ENCODE peak calls at places on chromosomes 4 and X, in nine cellular contexts. T is tibial nerve, N is endothelial cell of umbilical vein, U is HCT116, S is uterus, P is heart left ventricle, C is A549, V is adrenal gland, L is body of pancreas. Y is an unnamed sample.

GRCh38 chr4:1628892-1629703 is 55.0 kb downstream of the FAM53A start:
- DNase-seq in P (peak; percentile 46), T (peak; percentile 80), V (peak; percentile 55), L (peak; percentile 74), U (peak; percentile 4), S (peak; percentile 58), C (peak; percentile 27), N (peak; percentile 22), Y (peak; percentile 32)

GRCh38 chr4:75232546-75232945 is 281.7 kb downstream of the RCHY1 start:
- DNase-seq in V (no peak), L (no peak), C (no peak), T (no peak), U (no peak), P (no peak), N (no peak), S (no peak), Y (no peak)

GRCh38 chrX:57070185-57070984 is 51.0 kb downstream of the SPIN2B start:
- DNase-seq in N (no peak), U (no peak), L (no peak), S (no peak), P (no peak), V (no peak), C (no peak), T (no peak), Y (no peak)

GRCh38 chr4:87251104-87251503 is 30.7 kb upstream of the KLHL8 start:
- DNase-seq in S (no peak), U (no peak), P (peak; percentile 27), V (peak; percentile 9), C (no peak), L (peak; percentile 60), T (no peak), N (peak; percentile 42), Y (no peak)

GRCh38 chrX:66677430-66677829 is 38.6 kb upstream of the EDA2R start:
- DNase-seq in P (no peak), L (no peak), C (no peak), S (no peak), U (no peak), V (no peak), N (peak; percentile 1), T (no peak), Y (no peak)

GRCh38 chr4:143511906-143512305 is 1.6 kb upstream of the SMARCA5 start:
- DNase-seq in N (no peak), U (no peak), S (no peak), C (no peak), V (no peak), T (no peak), L (no peak), P (no peak), Y (no peak)

GRCh38 chr4:53813991-53814390 is 222.7 kb upstream of the LNX1 start:
- DNase-seq in U (no peak), S (no peak), P (no peak), L (no peak), T (no peak), V (no peak), N (no peak), C (no peak), Y (no peak)

GRCh38 chrX:130775849-130776248 is 127.2 kb downstream of the ENOX2 start:
- DNase-seq in S (no peak), U (no peak), V (no peak), N (no peak), C (no peak), L (no peak), P (no peak), T (no peak), Y (no peak)

GRCh38 chr4:73729534-73730165 is 10.7 kb upstream of the CXCL8 start:
- DNase-seq in U (peak; percentile 54), T (peak; percentile 81), L (peak; percentile 77), S (peak; percentile 48), P (peak; percentile 46), V (peak; percentile 61), C (peak; percentile 71), N (peak; percentile 85), Y (peak; percentile 45)

GRCh38 chr4:83093060-83093640 is 21.4 kb downstream of the PLAC8 start:
- DNase-seq in V (no peak), N (no peak), U (no peak), P (no peak), L (no peak), T (no peak), S (no peak), C (no peak), Y (no peak)

GRCh38 chrX:50704360-50704759 is 109.6 kb downstream of the SHROOM4 start:
- DNase-seq in T (no peak), V (no peak), L (no peak), U (no peak), S (no peak), N (no peak), P (no peak), C (no peak), Y (no peak)

GRCh38 chr4:54091637-54092404 is 8.1 kb upstream of the GSX2 start:
- DNase-seq in U (no peak), C (peak; percentile 68), P (peak; percentile 71), N (peak; percentile 81), S (peak; percentile 68), L (peak; percentile 70), V (peak; percentile 79), T (peak; percentile 59), Y (peak; percentile 51)

GRCh38 chrX:40054793-40055192 is 43.0 kb downstream of the BCOR start:
- DNase-seq in U (no peak), V (no peak), S (no peak), N (peak; percentile 6), T (no peak), P (no peak), C (no peak), L (no peak), Y (no peak)

GRCh38 chrX:149230689-149231088 is 274.4 kb downstream of the IDS start:
- DNase-seq in V (no peak), S (no peak), C (no peak), U (no peak), P (no peak), L (no peak), N (no peak), T (no peak), Y (no peak)

GRCh38 chrX:118022803-118023202 is 93.8 kb downstream of the KLHL13 start:
- DNase-seq in U (no peak), P (no peak), V (no peak), S (no peak), C (no peak), L (no peak), T (no peak), N (no peak), Y (no peak)

GRCh38 chrX:47193475-47194241 is at the start of gene UBA1:
- DNase-seq in L (peak; percentile 99), N (peak; percentile 95), C (peak; percentile 96), P (peak; percentile 90), S (peak; percentile 98), V (peak; percentile 97), T (peak; percentile 95), U (peak; percentile 87), Y (peak; percentile 92)
- H3K4me1 ChIP-seq in L (peaks cover 51% of the 10 kb centered on the region), N (peaks cover 39% of the 10 kb centered on the region), C (peaks cover 43% of the 10 kb centered on the region), P (peaks cover 44% of the 10 kb centered on the region), S (peaks cover 15% of the 10 kb centered on the region), V (peaks cover 48% of the 10 kb centered on the region), T (peaks cover 10% of the 10 kb centered on the region), U (peaks cover 7% of the 10 kb centered on the region), Y (peaks cover 30% of the 10 kb centered on the region)

DNA sequence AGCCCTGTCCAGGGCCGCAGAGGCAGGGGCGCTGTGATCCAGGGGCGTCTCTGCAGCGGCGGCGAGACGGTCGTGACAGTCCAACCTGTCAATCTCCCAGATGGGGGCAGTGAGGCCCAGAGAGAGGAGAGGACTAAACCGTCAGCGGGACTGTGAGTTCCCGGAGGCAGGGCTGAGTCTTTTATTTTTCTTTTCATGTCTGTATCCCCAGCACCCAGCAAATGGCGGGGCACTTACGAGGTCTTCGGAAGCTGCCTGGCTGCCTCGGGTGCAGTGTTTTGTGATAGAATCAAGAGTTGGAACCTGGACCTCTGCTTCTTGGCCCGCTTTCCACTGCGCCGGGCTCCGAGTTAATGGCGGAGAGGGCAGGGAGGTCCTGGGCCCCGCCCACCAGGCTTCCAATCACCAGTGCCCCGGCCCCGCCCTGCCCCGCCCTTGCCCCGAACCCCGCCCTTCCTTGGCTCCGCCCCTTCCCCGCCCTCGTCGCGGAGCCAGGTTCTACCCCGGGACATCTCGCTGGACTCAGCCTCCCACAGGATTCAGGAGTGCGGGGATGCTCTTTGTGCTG is 35.3 kb upstream of the GRPEL1 start:
- DNase-seq in S (peak; percentile 93), T (peak; percentile 89), N (no peak), P (peak; percentile 90), L (peak; percentile 97), V (peak; percentile 88), C (peak; percentile 78), U (peak; percentile 60), Y (peak; percentile 85)
- TF ChIP-seq POLR2A in S (peak; percentile 71), T (peak; percentile 78), N (peak; percentile 52), P (peak; percentile 78), L (peak; percentile 75), V (no peak), C (peak; percentile 55), U (peak; percentile 79), Y (peak; percentile 90)

GRCh38 chrX:11555759-11556158 is 110.0 kb downstream of the ARHGAP6 start:
- DNase-seq in V (no peak), T (no peak), C (no peak), P (no peak), N (no peak), L (no peak), U (no peak), S (no peak), Y (no peak)

GRCh38 chrX:11553594-11553993 is 112.1 kb downstream of the ARHGAP6 start:
- DNase-seq in U (no peak), L (no peak), T (no peak), C (no peak), V (no peak), N (no peak), S (no peak), P (no peak), Y (no peak)

GRCh38 chrX:11557120-11557519 is 108.6 kb downstream of the ARHGAP6 start:
- DNase-seq in T (no peak), C (peak; percentile 2), L (no peak), U (no peak), N (no peak), S (no peak), V (no peak), P (no peak), Y (no peak)

GRCh38 chrX:11562570-11562969 is 103.2 kb downstream of the ARHGAP6 start:
- DNase-seq in U (no peak), C (no peak), P (no peak), T (no peak), L (no peak), V (no peak), S (no peak), N (no peak), Y (no peak)

DNA sequence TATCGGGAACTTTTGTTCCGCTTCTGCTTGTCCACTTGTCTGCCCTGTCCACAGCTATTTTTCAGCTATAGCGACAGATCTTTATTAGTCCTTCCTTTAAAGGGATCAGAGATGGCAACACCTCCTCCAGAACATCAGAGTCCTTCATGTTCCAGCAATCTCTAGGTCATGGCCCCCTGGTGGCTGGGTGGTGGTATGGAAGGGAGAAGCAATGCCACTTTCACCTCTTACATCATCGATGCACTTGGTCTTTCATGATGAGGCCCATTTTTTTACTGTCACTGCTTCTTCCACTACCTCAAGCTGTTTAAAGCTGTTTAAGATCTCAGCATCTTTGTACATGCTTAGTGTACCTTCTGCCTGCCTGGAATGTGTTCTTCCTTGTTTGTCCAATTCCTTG is 106.7 kb downstream of the ARHGAP6 start:
- DNase-seq in C (peak; percentile 44), N (peak; percentile 1), T (no peak), L (peak; percentile 13), S (no peak), P (no peak), V (no peak), U (peak; percentile 15), Y (no peak)
- TF ChIP-seq CTCF in C (no peak), N (peak; percentile 32), T (no peak), L (no peak), S (no peak), P (no peak), V (no peak), U (peak; percentile 10), Y (peak; percentile 33)

GRCh38 chrX:104288961-104289360 is 34.2 kb upstream of the ESX1 start:
- DNase-seq in V (no peak), T (no peak), N (no peak), U (no peak), C (no peak), P (no peak), S (no peak), L (no peak), Y (no peak)
- H3K4me1 ChIP-seq in V (no peaks in the 10 kb centered on the region), T (no peaks in the 10 kb centered on the region), N (no peaks in the 10 kb centered on the region), U (no peaks in the 10 kb centered on the region), C (no peaks in the 10 kb centered on the region), P (no peaks in the 10 kb centered on the region), S (no peaks in the 10 kb centered on the region), L (no peaks in the 10 kb centered on the region), Y (no peaks in the 10 kb centered on the region)

Y was measured in gastrocnemius medialis.